ENCODE peak calls at places on chromosomes 13 and 19, in six cellular contexts. One of them, this sample, is unnamed.
A peak's percentile ranks its signal among the peaks of the same experiment; 100 is the strongest.

GRCh38 chr13:77853701-77854100 is 64.9 kb downstream of the EDNRB start:
- DNase-seq in GM12878: no peak
- DNase-seq in GM23338: peak; percentile 97
- DNase-seq in SK-N-SH: no peak
- DNase-seq in HCT116: no peak
- DNase-seq in A549: no peak
- DNase-seq in this sample: no peak

GRCh38 chr13:92224052-92224821 is 825.8 kb downstream of the GPC5 start:
- DNase-seq in SK-N-SH: no peak
- DNase-seq in HCT116: no peak
- DNase-seq in A549: no peak
- DNase-seq in GM12878: no peak
- DNase-seq in GM23338: no peak
- DNase-seq in this sample: no peak

GRCh38 chr13:80022146-80022545 is 318.8 kb downstream of the SPRY2 start:
- DNase-seq in SK-N-SH: peak; percentile 7
- DNase-seq in HCT116: no peak
- DNase-seq in GM23338: no peak
- DNase-seq in GM12878: no peak
- DNase-seq in A549: no peak
- DNase-seq in this sample: no peak

GRCh38 chr13:71316964-71317363 is 550.0 kb downstream of the DACH1 start:
- DNase-seq in GM23338: no peak
- DNase-seq in HCT116: no peak
- DNase-seq in A549: no peak
- DNase-seq in SK-N-SH: peak; percentile 6
- DNase-seq in GM12878: no peak
- DNase-seq in this sample: no peak

GRCh38 chr19:1568320-1569019 is at the start of gene MEX3D:
- DNase-seq in GM23338: peak; percentile 83
- DNase-seq in GM12878: no peak
- DNase-seq in A549: peak; percentile 67
- DNase-seq in SK-N-SH: peak; percentile 100
- DNase-seq in HCT116: no peak
- DNase-seq in this sample: no peak

GRCh38 chr13:111007209-111007608 is 92.3 kb upstream of the ANKRD10 start:
- DNase-seq in GM23338: no peak
- DNase-seq in GM12878: no peak
- DNase-seq in A549: no peak
- DNase-seq in HCT116: no peak
- DNase-seq in SK-N-SH: no peak
- DNase-seq in this sample: no peak

GRCh38 chr13:32041429-32041828 is 9.9 kb downstream of the FRY start:
- DNase-seq in HCT116: no peak
- DNase-seq in SK-N-SH: no peak
- DNase-seq in GM12878: peak; percentile 49
- DNase-seq in GM23338: no peak
- DNase-seq in A549: no peak
- DNase-seq in this sample: no peak

GRCh38 chr13:38819053-38819452 is 132.2 kb downstream of the FREM2 start:
- DNase-seq in GM12878: no peak
- DNase-seq in HCT116: no peak
- DNase-seq in A549: no peak
- DNase-seq in GM23338: no peak
- DNase-seq in SK-N-SH: no peak
- DNase-seq in this sample: no peak

GRCh38 chr13:80337011-80337688 is 3.8 kb downstream of the SPRY2 start:
- DNase-seq in GM23338: no peak
- DNase-seq in A549: no peak
- DNase-seq in SK-N-SH: peak; percentile 31
- DNase-seq in GM12878: no peak
- DNase-seq in HCT116: no peak
- DNase-seq in this sample: no peak

GRCh38 chr19:45251452-45252354 is 632 bp downstream of the MARK4 start:
- DNase-seq in SK-N-SH: peak; percentile 77
- DNase-seq in GM23338: peak; percentile 61
- DNase-seq in HCT116: no peak
- DNase-seq in GM12878: no peak
- DNase-seq in A549: no peak
- DNase-seq in this sample: no peak

GRCh38 chr13:43333176-43333575 is 309.8 kb downstream of the DNAJC15 start:
- DNase-seq in A549: no peak
- DNase-seq in SK-N-SH: peak; percentile 43
- DNase-seq in GM12878: no peak
- DNase-seq in GM23338: no peak
- DNase-seq in HCT116: no peak
- DNase-seq in this sample: no peak

GRCh38 chr13:66339214-66339613 is 890.9 kb downstream of the PCDH9 start:
- DNase-seq in SK-N-SH: no peak
- DNase-seq in HCT116: no peak
- DNase-seq in GM12878: no peak
- DNase-seq in A549: no peak
- DNase-seq in GM23338: no peak
- DNase-seq in this sample: no peak

GRCh38 chr13:113209880-113210421 is 538 bp downstream of the CUL4A start:
- DNase-seq in SK-N-SH: peak; percentile 75
- DNase-seq in A549: peak; percentile 60
- DNase-seq in GM12878: no peak
- DNase-seq in GM23338: peak; percentile 72
- DNase-seq in HCT116: peak; percentile 45
- DNase-seq in this sample: no peak

GRCh38 chr19:24033962-24034342 is 53.0 kb upstream of the ZNF254 start:
- DNase-seq in A549: peak; percentile 56
- DNase-seq in GM12878: no peak
- DNase-seq in HCT116: no peak
- DNase-seq in GM23338: peak; percentile 50
- DNase-seq in SK-N-SH: peak; percentile 45
- DNase-seq in this sample: no peak

GRCh38 chr13:28329395-28330158 is 165.4 kb downstream of the FLT1 start:
- DNase-seq in HCT116: no peak
- DNase-seq in GM23338: no peak
- DNase-seq in SK-N-SH: no peak
- DNase-seq in A549: no peak
- DNase-seq in GM12878: no peak
- DNase-seq in this sample: no peak

DNA sequence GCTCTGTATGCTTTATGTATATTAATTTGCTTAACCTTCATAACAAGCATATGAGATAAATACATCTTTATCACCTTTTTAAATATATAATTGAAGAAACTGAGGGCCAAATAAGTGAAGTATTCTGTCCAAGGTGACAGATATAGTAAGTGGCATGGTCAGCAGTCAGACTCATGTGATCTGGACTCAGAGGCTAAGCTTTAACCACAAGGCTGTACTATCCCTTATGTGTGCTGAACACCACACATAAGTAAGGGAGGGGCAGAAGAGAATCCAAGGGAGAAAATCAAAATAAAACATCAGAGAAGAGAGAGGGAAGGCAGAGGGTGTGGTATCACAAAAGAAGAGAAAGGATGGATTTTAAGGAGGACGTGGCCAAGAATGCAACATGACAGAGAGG is 348.4 kb downstream of the EFNB2 start:
- DNase-seq in GM12878: no peak
- DNase-seq in GM23338: no peak
- DNase-seq in HCT116: no peak
- DNase-seq in A549: no peak
- DNase-seq in SK-N-SH: no peak
- DNase-seq in this sample: no peak
- TF ChIP-seq REST in GM12878: no peak
- TF ChIP-seq REST in GM23338: no peak
- TF ChIP-seq REST in HCT116: no peak
- TF ChIP-seq REST in A549: no peak
- TF ChIP-seq REST in SK-N-SH: no peak
- TF ChIP-seq REST in this sample: no peak

DNA sequence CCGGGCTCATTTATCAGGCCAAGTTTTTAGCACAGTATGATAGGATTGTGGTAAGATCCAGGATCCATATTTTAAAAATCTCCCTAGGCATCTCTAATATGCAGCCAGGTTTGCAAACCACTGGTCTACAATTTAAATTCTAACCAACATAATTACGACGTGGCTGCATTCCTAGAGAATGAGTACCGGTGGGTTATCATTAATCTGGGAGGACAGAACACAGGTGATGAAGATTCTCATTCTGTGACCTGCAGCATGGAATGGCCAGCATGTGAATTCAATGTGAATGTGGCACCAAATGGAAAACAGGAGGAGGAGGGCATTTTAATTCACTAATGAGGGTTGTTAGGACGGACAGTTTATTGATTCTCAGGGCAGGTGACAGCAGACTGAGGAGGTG is 56.9 kb upstream of the MED4 start:
- DNase-seq in GM23338: no peak
- DNase-seq in A549: no peak
- DNase-seq in GM12878: no peak
- DNase-seq in HCT116: no peak
- DNase-seq in SK-N-SH: no peak
- DNase-seq in this sample: no peak
- H3K4me1 ChIP-seq in GM23338: peaks cover 6% of the 10 kb centered on the region
- H3K4me1 ChIP-seq in A549: peaks cover 12% of the 10 kb centered on the region
- H3K4me1 ChIP-seq in GM12878: peaks cover 9% of the 10 kb centered on the region
- H3K4me1 ChIP-seq in HCT116: peaks cover 20% of the 10 kb centered on the region
- H3K4me1 ChIP-seq in SK-N-SH: no peaks in the 10 kb centered on the region
- H3K4me1 ChIP-seq in this sample: no peaks in the 10 kb centered on the region

GRCh38 chr13:100724568-100724967 is 50.0 kb upstream of the TMTC4 start:
- DNase-seq in SK-N-SH: no peak
- DNase-seq in GM23338: no peak
- DNase-seq in HCT116: no peak
- DNase-seq in A549: no peak
- DNase-seq in GM12878: no peak
- DNase-seq in this sample: no peak

GRCh38 chr13:100725472-100725871 is 50.9 kb upstream of the TMTC4 start:
- DNase-seq in HCT116: no peak
- DNase-seq in A549: no peak
- DNase-seq in SK-N-SH: no peak
- DNase-seq in GM23338: no peak
- DNase-seq in GM12878: no peak
- DNase-seq in this sample: no peak

GRCh38 chr13:100722517-100722916 is 47.9 kb upstream of the TMTC4 start:
- DNase-seq in GM23338: peak; percentile 28
- DNase-seq in HCT116: no peak
- DNase-seq in A549: peak; percentile 1
- DNase-seq in GM12878: no peak
- DNase-seq in SK-N-SH: no peak
- DNase-seq in this sample: no peak

DNA sequence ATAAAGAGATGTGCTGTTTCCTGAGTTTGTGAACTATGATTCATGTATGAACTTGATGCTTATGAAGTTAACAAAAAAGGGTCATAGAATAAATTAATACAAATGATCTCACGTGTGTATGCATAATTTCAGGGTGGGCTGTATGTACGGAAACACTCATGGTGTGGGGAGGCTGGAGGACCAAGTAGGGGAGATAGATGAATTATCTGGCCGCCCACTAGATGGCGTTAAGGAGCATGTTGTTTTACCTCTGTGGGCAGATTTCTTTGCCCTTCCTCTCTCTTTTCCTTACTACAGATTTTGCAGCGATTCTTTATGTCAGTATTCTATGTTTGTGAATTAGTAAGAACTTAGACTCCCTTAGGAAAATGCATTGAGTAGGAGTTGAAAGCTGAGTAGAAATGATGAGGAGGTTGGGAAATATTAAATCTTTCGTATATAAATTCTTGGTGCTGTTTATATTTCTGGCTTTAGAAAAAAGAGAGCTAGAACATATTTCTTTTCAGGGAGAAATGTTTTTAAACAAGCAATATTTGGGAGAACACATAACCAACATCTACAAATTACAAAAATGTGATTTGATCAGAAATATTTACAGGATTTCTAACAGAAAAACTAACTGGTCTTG is 47.4 kb upstream of the TMTC4 start:
- DNase-seq in A549: peak; percentile 31
- DNase-seq in HCT116: peak; percentile 37
- DNase-seq in GM23338: peak; percentile 80
- DNase-seq in GM12878: no peak
- DNase-seq in SK-N-SH: peak; percentile 63
- DNase-seq in this sample: peak; percentile 33
- TF ChIP-seq CTCF in A549: peak; percentile 60
- TF ChIP-seq CTCF in HCT116: peak; percentile 33
- TF ChIP-seq CTCF in GM23338: peak; percentile 78
- TF ChIP-seq CTCF in GM12878: peak; percentile 71
- TF ChIP-seq CTCF in SK-N-SH: peak; percentile 75
- TF ChIP-seq CTCF in this sample: peak; percentile 73

DNA sequence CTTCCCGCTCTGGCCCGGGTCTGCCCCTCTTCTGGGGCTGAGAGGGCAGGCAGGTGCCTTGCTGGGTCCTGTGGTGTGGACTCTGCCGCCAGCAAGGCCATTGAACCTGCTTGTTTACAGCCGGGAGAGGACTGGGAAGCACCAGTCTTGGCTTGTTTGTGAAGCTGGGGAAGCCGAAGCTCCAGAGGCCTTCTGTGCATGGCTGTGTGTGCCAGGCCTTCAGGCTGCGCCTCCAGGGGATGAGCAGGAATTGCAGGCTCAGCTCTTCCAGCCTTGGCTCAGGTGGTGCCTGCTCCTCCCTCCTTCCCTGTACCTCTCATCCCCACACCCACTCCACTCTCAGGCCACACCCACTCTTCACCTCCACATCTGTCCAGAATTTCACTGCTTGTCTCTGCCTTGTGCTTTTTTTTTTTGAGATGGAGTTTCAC is 17.5 kb downstream of the NDUFB7 start:
- DNase-seq in HCT116: no peak
- DNase-seq in GM12878: no peak
- DNase-seq in GM23338: peak; percentile 55
- DNase-seq in SK-N-SH: no peak
- DNase-seq in A549: no peak
- DNase-seq in this sample: no peak
- TF ChIP-seq REST in HCT116: no peak
- TF ChIP-seq REST in GM12878: no peak
- TF ChIP-seq REST in GM23338: no peak
- TF ChIP-seq REST in SK-N-SH: no peak
- TF ChIP-seq REST in A549: no peak
- TF ChIP-seq REST in this sample: no peak